ENCODE peak calls at places on chromosomes 11 and 22, in four cellular contexts. A is mesenchymal stem cell, O is neuronal stem cell, F is H1. X is an unnamed sample.
A peak's percentile ranks its signal among the peaks of the same experiment; 100 is the strongest.

GRCh38 chr11:843818-844692 is 1.4 kb downstream of the TSPAN4 start:
- DNase-seq in O (no peak), A (peak; percentile 93), F (peak; percentile 89), X (peak; percentile 96)

GRCh38 chr22:42288791-42289190 is 18.3 kb upstream of the TCF20 start:
- DNase-seq in F (no peak), A (no peak), O (no peak), X (no peak)

GRCh38 chr22:44033689-44034088 is 9.6 kb downstream of the PARVB start:
- DNase-seq in O (no peak), A (peak; percentile 21), F (no peak), X (no peak)

GRCh38 chr11:27963370-27963769 is 144.6 kb downstream of the KIF18A start:
- DNase-seq in O (no peak), A (no peak), F (no peak), X (no peak)

GRCh38 chr22:39649500-39650089 is 79.0 kb downstream of the CACNA1I start:
- DNase-seq in O (no peak), F (no peak), A (no peak), X (no peak)

GRCh38 chr11:13837286-13837685 is 125.2 kb upstream of the SPON1 start:
- DNase-seq in A (no peak), F (no peak), O (no peak), X (no peak)

GRCh38 chr11:102390667-102391449 is 43.8 kb downstream of the BIRC2 start:
- DNase-seq in O (peak; percentile 44), F (peak; percentile 43), A (peak; percentile 71), X (peak; percentile 81)

GRCh38 chr22:29256606-29257325 is 11.0 kb downstream of the RHBDD3 start:
- DNase-seq in A (no peak), F (no peak), O (no peak), X (no peak)

GRCh38 chr11:61654397-61654829 is 25.8 kb upstream of the DAGLA start:
- DNase-seq in A (no peak), F (no peak), O (no peak), X (no peak)

GRCh38 chr11:104609297-104609696 is 289.0 kb downstream of the CASP12 start:
- DNase-seq in O (peak; percentile 15), A (peak; percentile 70), F (peak; percentile 7), X (peak; percentile 48)

GRCh38 chr11:66934971-66935779 is 23.0 kb downstream of the PC start:
- DNase-seq in A (peak; percentile 66), O (no peak), F (no peak), X (no peak)

GRCh38 chr11:126544311-126545056 is 189.0 kb downstream of the ST3GAL4 start:
- DNase-seq in F (no peak), A (no peak), O (peak; percentile 79), X (peak; percentile 76)

GRCh38 chr11:87421422-87421821 is 383.7 kb downstream of the TMEM135 start:
- DNase-seq in F (peak; percentile 44), O (peak; percentile 73), A (peak; percentile 78), X (peak; percentile 72)

GRCh38 chr11:108112059-108112458 is 9.3 kb upstream of the ACAT1 start:
- DNase-seq in A (peak; percentile 64), O (no peak), F (no peak), X (no peak)

GRCh38 chr11:62646825-62647608 is 604 bp upstream of the GANAB start:
- DNase-seq in A (no peak), F (no peak), O (no peak), X (peak; percentile 40)

GRCh38 chr11:62445314-62445740 is 26.5 kb downstream of the SCGB1A1 start:
- DNase-seq in A (peak; percentile 32), O (no peak), F (no peak), X (no peak)

GRCh38 chr22:29129644-29130201 is 56.9 kb downstream of the KREMEN1 start:
- DNase-seq in O (no peak), A (no peak), F (no peak), X (no peak)

GRCh38 chr22:45227645-45228400 is 12.9 kb downstream of the KIAA0930 start:
- DNase-seq in O (no peak), A (no peak), F (no peak), X (peak; percentile 28)

DNA sequence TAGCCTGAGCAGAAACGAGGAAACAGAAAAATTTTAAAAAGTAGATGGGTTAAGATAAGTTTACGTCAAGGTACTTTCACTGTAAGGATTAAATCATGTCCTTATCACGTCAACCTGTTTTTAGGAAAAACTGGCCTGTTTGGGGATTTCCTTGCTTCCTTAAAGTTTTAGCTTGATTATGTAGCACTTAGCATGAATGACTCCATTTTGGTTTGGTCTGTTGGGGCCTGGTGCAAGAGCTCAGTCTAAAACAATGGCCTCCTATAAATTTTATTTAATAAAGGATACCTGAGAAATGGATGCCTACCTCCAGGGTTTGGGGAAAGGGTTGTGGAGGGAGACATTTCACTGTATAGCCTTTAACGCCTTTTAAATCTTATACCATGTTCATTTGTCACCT is 33.2 kb upstream of the CSTF3 start:
- DNase-seq in O (no peak), F (no peak), A (no peak), X (no peak)
- H2BK15ac ChIP-seq in O (no peak overlapping the region), F (no peak overlapping the region), A (no peak overlapping the region), X (no peak overlapping the region)

GRCh38 chr11:85811624-85812023 is 683 bp upstream of the SYTL2 start:
- DNase-seq in F (no peak), O (no peak), A (no peak), X (no peak)

GRCh38 chr11:85813721-85814120 is 2.8 kb upstream of the SYTL2 start:
- DNase-seq in F (no peak), A (no peak), O (no peak), X (no peak)

GRCh38 chr11:85810521-85810870 is 445 bp downstream of the SYTL2 start:
- DNase-seq in O (no peak), A (no peak), F (no peak), X (peak; percentile 41)

GRCh38 chr11:85810871-85811611 is at the start of gene SYTL2:
- DNase-seq in O (peak; percentile 73), F (no peak), A (peak; percentile 54), X (peak; percentile 82)

GRCh38 chr11:85815186-85815911 is 4.4 kb upstream of the SYTL2 start:
- DNase-seq in F (no peak), O (no peak), A (no peak), X (no peak)
- H3K14ac ChIP-seq in F (no peak overlapping the region), O (no peak overlapping the region), A (no peak overlapping the region), X (no peak overlapping the region)

GRCh38 chr11:79087238-79087956 is 353.4 kb downstream of the TENM4 start:
- DNase-seq in F (peak; percentile 29), A (peak; percentile 60), O (peak; percentile 40), X (no peak)
- H2BK15ac ChIP-seq in F (peak overlapping the region; percentile 48), A (peak overlapping the region; percentile 33), O (no peak overlapping the region), X (no peak overlapping the region)

DNA sequence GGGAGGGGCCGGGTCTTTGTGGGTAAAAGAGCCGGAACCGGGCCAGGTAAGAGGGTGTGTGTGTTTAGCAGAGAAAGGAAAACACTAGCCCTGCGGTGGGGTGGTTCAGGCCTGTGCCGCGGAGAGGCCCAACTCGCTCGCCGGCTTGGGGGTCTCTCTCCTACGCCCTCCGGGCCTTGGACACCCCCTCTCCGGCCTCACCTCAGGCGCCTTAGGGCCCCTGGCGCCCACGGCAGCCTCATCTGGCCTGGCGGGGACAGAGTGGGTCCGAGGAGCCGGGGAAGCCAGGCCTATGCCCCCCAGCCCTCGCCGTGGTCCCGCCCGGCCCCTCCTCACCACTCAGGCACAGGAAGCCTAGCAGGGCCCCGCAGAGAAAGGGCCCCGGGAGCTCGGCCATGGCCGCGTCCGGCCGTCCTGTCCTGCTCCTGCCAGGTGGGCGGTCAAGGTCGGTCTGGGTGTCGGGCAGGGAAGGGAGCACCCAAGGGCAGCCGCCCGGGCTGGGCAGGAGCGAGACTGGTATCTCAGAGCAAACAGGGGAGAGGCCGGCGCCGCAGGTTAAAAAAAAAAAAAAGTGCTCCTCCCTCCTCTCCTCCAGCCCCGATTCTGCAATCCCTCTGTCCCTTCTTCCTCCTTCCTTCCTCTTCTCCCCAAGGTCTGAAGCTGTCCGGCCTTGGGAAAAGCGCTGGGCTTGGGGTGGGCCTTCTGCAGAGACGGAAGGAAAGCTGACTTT is at the start of gene VSIG2:
- DNase-seq in O (no peak), A (no peak), F (no peak), X (peak; percentile 35)
- H3K14ac ChIP-seq in O (peak within 1 kb of the TSS; percentile 49), A (no peak within 1 kb of the TSS), F (no peak within 1 kb of the TSS), X (no peak within 1 kb of the TSS)

DNA sequence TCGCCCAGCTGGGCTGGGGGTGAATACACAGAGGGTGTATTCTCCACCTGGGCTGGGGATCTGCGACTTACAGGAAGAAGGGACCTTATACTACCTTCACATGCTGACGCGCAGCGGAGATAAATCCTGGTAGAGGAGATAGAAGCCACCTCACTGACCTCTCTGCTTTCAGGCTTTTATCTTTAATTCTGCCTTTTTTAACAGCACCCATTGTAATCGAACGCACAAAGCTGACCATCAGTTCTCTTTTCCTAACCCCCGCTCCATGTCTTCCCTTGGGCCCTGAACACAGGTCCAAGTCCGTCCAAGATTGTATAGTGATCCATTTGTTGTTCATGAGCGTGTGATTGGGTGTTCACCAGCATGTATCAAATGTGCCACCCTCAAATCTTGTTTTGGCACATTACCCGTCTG is 664 bp upstream of the LAMTOR1 start:
- DNase-seq in F (no peak), A (no peak), O (no peak), X (no peak)
- H2BK15ac ChIP-seq in F (no peak overlapping the region), A (peak overlapping the region; percentile 15), O (peak overlapping the region; percentile 14), X (no peak overlapping the region)

DNA sequence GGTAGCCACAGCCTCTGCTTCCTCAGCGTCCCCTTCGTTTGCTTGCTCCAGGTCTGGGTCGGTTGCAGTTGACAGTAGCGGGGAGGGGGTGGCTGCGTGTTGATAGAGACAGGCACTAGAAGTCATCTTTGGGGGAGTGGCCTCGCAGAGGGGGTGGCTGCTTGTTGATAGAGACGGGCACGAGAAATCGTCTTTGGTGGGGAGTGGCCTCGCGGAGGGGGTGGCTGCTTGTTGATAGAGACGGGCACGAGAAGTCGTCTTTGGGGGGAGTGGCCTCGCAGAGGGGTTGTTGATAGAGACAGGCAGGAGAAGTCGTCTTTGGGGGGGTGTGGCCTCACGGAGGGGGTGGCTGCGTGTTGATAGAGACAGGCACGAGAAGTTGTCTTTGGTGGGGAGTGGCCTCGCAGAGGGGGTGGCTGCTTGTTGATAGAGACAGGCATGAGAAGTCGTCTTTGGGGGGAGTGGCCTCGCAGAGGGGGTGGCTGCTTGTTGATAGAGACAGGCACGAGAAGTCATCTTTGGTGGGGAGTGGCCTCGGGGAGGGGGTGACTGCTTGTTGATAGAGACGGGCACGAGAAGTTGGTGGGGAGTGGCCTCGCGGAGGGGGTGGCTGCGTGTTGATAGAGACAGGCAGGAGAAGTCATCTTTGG is 328.3 kb downstream of the TBC1D22A start:
- DNase-seq in F (no peak), A (peak; percentile 69), O (peak; percentile 14), X (peak; percentile 72)
- H3K14ac ChIP-seq in F (no peak overlapping the region), A (no peak overlapping the region), O (no peak overlapping the region), X (no peak overlapping the region)

GRCh38 chr11:119306373-119306890 is 10.5 kb downstream of the MCAM start:
- DNase-seq in O (no peak), A (peak; percentile 50), F (no peak), X (no peak)
- H2BK15ac ChIP-seq in O (no peak overlapping the region), A (no peak overlapping the region), F (no peak overlapping the region), X (no peak overlapping the region)